ENCODE peak calls at places on chromosomes 6 and 20, in five cellular contexts. I, L, N, F and P are unnamed samples.

GRCh38 chr6:73234732-73235131 is 9.4 kb upstream of the KHDC1L start:
- DNase-seq in I (no peak), L (no peak), N (no peak), F (no peak), P (no peak)

GRCh38 chr20:58847483-58847882 is 3.2 kb downstream of the GNAS-AS1 start:
- DNase-seq in I (no peak), L (no peak), N (no peak), F (no peak), P (peak)

GRCh38 chr20:7193681-7194080 is 426.2 kb downstream of the BMP2 start:
- DNase-seq in I (no peak), L (no peak), N (no peak), F (no peak), P (no peak)

GRCh38 chr20:33660035-33660684 is 2.0 kb upstream of the C20orf144 start:
- DNase-seq in I (no peak), L (no peak), N (peak), F (no peak), P (no peak)

GRCh38 chr6:5665173-5665572 is 341.6 kb downstream of the NRN1 start:
- DNase-seq in I (no peak), L (no peak), N (no peak), F (no peak), P (no peak)

GRCh38 chr6:16238658-16239089 is 287 bp downstream of the GMPR start:
- DNase-seq in I (peak), L (no peak), N (no peak), F (no peak), P (no peak)

GRCh38 chr6:136549359-136550044 is 720 bp downstream of the MAP7 start:
- DNase-seq in I (peak), L (no peak), N (no peak), F (no peak), P (no peak)

GRCh38 chr6:34745277-34746103 is 11.8 kb upstream of the SNRPC start:
- DNase-seq in I (peak), L (no peak), N (no peak), F (no peak), P (no peak)

GRCh38 chr6:169251822-169252804 is 1.5 kb downstream of the THBS2 start:
- DNase-seq in I (no peak), L (no peak), N (no peak), F (no peak), P (no peak)

GRCh38 chr6:42093582-42094329 is 43.4 kb downstream of the TAF8 start:
- DNase-seq in I (peak), L (no peak), N (no peak), F (no peak), P (no peak)

GRCh38 chr6:34834789-34835518 is 43.1 kb downstream of the BLTP3A start:
- DNase-seq in I (no peak), L (no peak), N (no peak), F (no peak), P (no peak)

GRCh38 chr6:24720131-24720603 is 1.2 kb upstream of the C6orf62 start:
- DNase-seq in I (peak), L (peak), N (peak), F (peak), P (peak)

GRCh38 chr6:52990342-52990741 is 4.7 kb downstream of the GSTA4 start:
- DNase-seq in I (peak), L (no peak), N (no peak), F (no peak), P (no peak)

GRCh38 chr20:23092861-23093543 is 6.9 kb upstream of the CD93 start:
- DNase-seq in I (no peak), L (no peak), N (no peak), F (no peak), P (no peak)

GRCh38 chr20:10733122-10733521 is 59.3 kb upstream of the JAG1 start:
- DNase-seq in I (no peak), L (no peak), N (no peak), F (no peak), P (no peak)

GRCh38 chr6:153595903-153596302 is 443.1 kb upstream of the OPRM1 start:
- DNase-seq in I (no peak), L (no peak), N (no peak), F (no peak), P (no peak)

GRCh38 chr20:62688855-62689460 is 19.7 kb upstream of the NTSR1 start:
- DNase-seq in I (no peak), L (no peak), N (no peak), F (no peak), P (no peak)

GRCh38 chr6:11968241-11968806 is 43.8 kb upstream of the HIVEP1 start:
- DNase-seq in I (no peak), L (no peak), N (no peak), F (peak), P (no peak)

GRCh38 chr6:30394139-30394538 is 49.2 kb downstream of the RPP21 start:
- DNase-seq in I (peak), L (no peak), N (no peak), F (no peak), P (no peak)

GRCh38 chr20:10861619-10862018 is 187.8 kb upstream of the JAG1 start:
- DNase-seq in I (peak), L (no peak), N (no peak), F (no peak), P (no peak)

GRCh38 chr6:111982681-111983080 is 71.2 kb upstream of the CCN6 start:
- DNase-seq in I (no peak), L (no peak), N (no peak), F (no peak), P (no peak)

GRCh38 chr20:47878601-47879004 is 93.3 kb upstream of the SULF2 start:
- DNase-seq in I (no peak), L (no peak), N (no peak), F (no peak), P (no peak)

GRCh38 chr6:106866875-106867658 is 107.5 kb downstream of the CD24 start:
- DNase-seq in I (no peak), L (no peak), N (no peak), F (no peak), P (no peak)

GRCh38 chr6:53605543-53606235 is 59.9 kb downstream of the KLHL31 start:
- DNase-seq in I (no peak), L (no peak), N (no peak), F (no peak), P (no peak)

GRCh38 chr6:80547827-80548226 is 441.4 kb downstream of the BCKDHB start:
- DNase-seq in I (no peak), L (no peak), N (no peak), F (no peak), P (no peak)

GRCh38 chr6:118370722-118371121 is 177.4 kb upstream of the PLN start:
- DNase-seq in I (no peak), L (no peak), N (no peak), F (no peak), P (no peak)

GRCh38 chr6:132819405-132820145 is 5.2 kb downstream of the RPS12 start:
- DNase-seq in I (no peak), L (no peak), N (no peak), F (no peak), P (no peak)

GRCh38 chr20:25538838-25539665 is 46.3 kb downstream of the NINL start:
- DNase-seq in I (no peak), L (peak), N (no peak), F (no peak), P (no peak)

GRCh38 chr6:12138936-12139335 is 126.8 kb downstream of the HIVEP1 start:
- DNase-seq in I (no peak), L (no peak), N (no peak), F (no peak), P (no peak)

GRCh38 chr20:1618954-1619550 is 757 bp downstream of the SIRPB1 start:
- DNase-seq in I (no peak), L (no peak), N (no peak), F (no peak), P (no peak)